ENCODE peak calls at places on chromosomes 1 and 21, in nine cellular contexts. One of them, this sample, is unnamed.
A peak's percentile ranks its signal among the peaks of the same experiment; 100 is the strongest.

GRCh38 chr1:10791117-10791951 is 5.1 kb downstream of the CASZ1 start:
- DNase-seq in Kasumi-1: no peak
- DNase-seq in NCI-H345: no peak
- DNase-seq in LHCN-M2: no peak
- DNase-seq in breast epithelium: no peak
- DNase-seq in lower lobe of right lung: no peak
- DNase-seq in stimulated activated CD8-positive, alpha-beta memory T cell treated with anti-CD3 and anti-CD28 coated beads, Interleukin-2, amount 100 ng/mL, for 1 hour: no peak
- DNase-seq in Ammon's horn: no peak
- DNase-seq in effector CD8-positive, alpha-beta T cell: no peak
- DNase-seq in this sample: no peak

GRCh38 chr1:67001682-67002425 is 52.1 kb downstream of the SLC35D1 start:
- DNase-seq in Kasumi-1: peak; percentile 12
- DNase-seq in NCI-H345: no peak
- DNase-seq in LHCN-M2: no peak
- DNase-seq in breast epithelium: no peak
- DNase-seq in lower lobe of right lung: no peak
- DNase-seq in stimulated activated CD8-positive, alpha-beta memory T cell treated with anti-CD3 and anti-CD28 coated beads, Interleukin-2, amount 100 ng/mL, for 1 hour: no peak
- DNase-seq in Ammon's horn: no peak
- DNase-seq in effector CD8-positive, alpha-beta T cell: no peak
- DNase-seq in this sample: no peak

GRCh38 chr21:42469272-42469671 is 26.8 kb downstream of the RSPH1 start:
- DNase-seq in Kasumi-1: no peak
- DNase-seq in NCI-H345: no peak
- DNase-seq in LHCN-M2: no peak
- DNase-seq in breast epithelium: no peak
- DNase-seq in lower lobe of right lung: no peak
- DNase-seq in stimulated activated CD8-positive, alpha-beta memory T cell treated with anti-CD3 and anti-CD28 coated beads, Interleukin-2, amount 100 ng/mL, for 1 hour: no peak
- DNase-seq in Ammon's horn: no peak
- DNase-seq in effector CD8-positive, alpha-beta T cell: no peak
- DNase-seq in this sample: no peak

GRCh38 chr1:87151500-87152421 is 176.9 kb upstream of the LMO4 start:
- DNase-seq in Kasumi-1: peak; percentile 51
- DNase-seq in NCI-H345: no peak
- DNase-seq in LHCN-M2: peak; percentile 39
- DNase-seq in breast epithelium: no peak
- DNase-seq in lower lobe of right lung: peak; percentile 75
- DNase-seq in stimulated activated CD8-positive, alpha-beta memory T cell treated with anti-CD3 and anti-CD28 coated beads, Interleukin-2, amount 100 ng/mL, for 1 hour: no peak
- DNase-seq in Ammon's horn: peak; percentile 64
- DNase-seq in effector CD8-positive, alpha-beta T cell: no peak
- DNase-seq in this sample: peak; percentile 80

GRCh38 chr1:200374569-200375312 is 35.1 kb downstream of the ZNF281 start:
- DNase-seq in Kasumi-1: no peak
- DNase-seq in NCI-H345: no peak
- DNase-seq in LHCN-M2: peak; percentile 34
- DNase-seq in breast epithelium: no peak
- DNase-seq in lower lobe of right lung: no peak
- DNase-seq in stimulated activated CD8-positive, alpha-beta memory T cell treated with anti-CD3 and anti-CD28 coated beads, Interleukin-2, amount 100 ng/mL, for 1 hour: no peak
- DNase-seq in Ammon's horn: no peak
- DNase-seq in effector CD8-positive, alpha-beta T cell: no peak
- DNase-seq in this sample: no peak

GRCh38 chr21:44432841-44433790 is 22.2 kb upstream of the LRRC3 start:
- DNase-seq in Kasumi-1: no peak
- DNase-seq in NCI-H345: no peak
- DNase-seq in LHCN-M2: no peak
- DNase-seq in breast epithelium: no peak
- DNase-seq in lower lobe of right lung: no peak
- DNase-seq in stimulated activated CD8-positive, alpha-beta memory T cell treated with anti-CD3 and anti-CD28 coated beads, Interleukin-2, amount 100 ng/mL, for 1 hour: no peak
- DNase-seq in Ammon's horn: no peak
- DNase-seq in effector CD8-positive, alpha-beta T cell: no peak
- DNase-seq in this sample: peak; percentile 62

GRCh38 chr1:245742891-245743290 is 588.1 kb downstream of the KIF26B start:
- DNase-seq in Kasumi-1: no peak
- DNase-seq in NCI-H345: no peak
- DNase-seq in LHCN-M2: peak; percentile 33
- DNase-seq in breast epithelium: no peak
- DNase-seq in lower lobe of right lung: no peak
- DNase-seq in stimulated activated CD8-positive, alpha-beta memory T cell treated with anti-CD3 and anti-CD28 coated beads, Interleukin-2, amount 100 ng/mL, for 1 hour: no peak
- DNase-seq in Ammon's horn: no peak
- DNase-seq in effector CD8-positive, alpha-beta T cell: no peak
- DNase-seq in this sample: no peak

GRCh38 chr1:33424610-33425009 is 6.3 kb downstream of the PHC2 start:
- DNase-seq in Kasumi-1: no peak
- DNase-seq in NCI-H345: no peak
- DNase-seq in LHCN-M2: peak; percentile 59
- DNase-seq in breast epithelium: no peak
- DNase-seq in lower lobe of right lung: no peak
- DNase-seq in stimulated activated CD8-positive, alpha-beta memory T cell treated with anti-CD3 and anti-CD28 coated beads, Interleukin-2, amount 100 ng/mL, for 1 hour: no peak
- DNase-seq in Ammon's horn: no peak
- DNase-seq in effector CD8-positive, alpha-beta T cell: no peak
- DNase-seq in this sample: no peak

GRCh38 chr1:41353744-41354143 is 7.5 kb upstream of the FOXO6 start:
- DNase-seq in Kasumi-1: no peak
- DNase-seq in NCI-H345: no peak
- DNase-seq in LHCN-M2: peak; percentile 71
- DNase-seq in breast epithelium: peak; percentile 63
- DNase-seq in lower lobe of right lung: no peak
- DNase-seq in stimulated activated CD8-positive, alpha-beta memory T cell treated with anti-CD3 and anti-CD28 coated beads, Interleukin-2, amount 100 ng/mL, for 1 hour: no peak
- DNase-seq in Ammon's horn: no peak
- DNase-seq in effector CD8-positive, alpha-beta T cell: no peak
- DNase-seq in this sample: no peak

GRCh38 chr1:30400436-30400975 is 322.9 kb downstream of the MATN1 start:
- DNase-seq in Kasumi-1: no peak
- DNase-seq in NCI-H345: no peak
- DNase-seq in LHCN-M2: no peak
- DNase-seq in breast epithelium: no peak
- DNase-seq in lower lobe of right lung: no peak
- DNase-seq in stimulated activated CD8-positive, alpha-beta memory T cell treated with anti-CD3 and anti-CD28 coated beads, Interleukin-2, amount 100 ng/mL, for 1 hour: no peak
- DNase-seq in Ammon's horn: no peak
- DNase-seq in effector CD8-positive, alpha-beta T cell: no peak
- DNase-seq in this sample: peak; percentile 6

GRCh38 chr1:161076410-161076809 is 6.7 kb upstream of the ARHGAP30 start:
- DNase-seq in Kasumi-1: no peak
- DNase-seq in NCI-H345: no peak
- DNase-seq in LHCN-M2: no peak
- DNase-seq in breast epithelium: no peak
- DNase-seq in lower lobe of right lung: no peak
- DNase-seq in stimulated activated CD8-positive, alpha-beta memory T cell treated with anti-CD3 and anti-CD28 coated beads, Interleukin-2, amount 100 ng/mL, for 1 hour: no peak
- DNase-seq in Ammon's horn: no peak
- DNase-seq in effector CD8-positive, alpha-beta T cell: no peak
- DNase-seq in this sample: no peak

GRCh38 chr1:19353596-19353995 is 41.5 kb downstream of the SLC66A1 start:
- DNase-seq in Kasumi-1: no peak
- DNase-seq in NCI-H345: peak; percentile 96
- DNase-seq in LHCN-M2: no peak
- DNase-seq in breast epithelium: no peak
- DNase-seq in lower lobe of right lung: no peak
- DNase-seq in stimulated activated CD8-positive, alpha-beta memory T cell treated with anti-CD3 and anti-CD28 coated beads, Interleukin-2, amount 100 ng/mL, for 1 hour: no peak
- DNase-seq in Ammon's horn: no peak
- DNase-seq in effector CD8-positive, alpha-beta T cell: no peak
- DNase-seq in this sample: no peak

GRCh38 chr1:17833661-17834501 is 78.7 kb downstream of the ACTL8 start:
- DNase-seq in Kasumi-1: no peak
- DNase-seq in NCI-H345: peak; percentile 27
- DNase-seq in LHCN-M2: no peak
- DNase-seq in breast epithelium: no peak
- DNase-seq in lower lobe of right lung: no peak
- DNase-seq in stimulated activated CD8-positive, alpha-beta memory T cell treated with anti-CD3 and anti-CD28 coated beads, Interleukin-2, amount 100 ng/mL, for 1 hour: no peak
- DNase-seq in Ammon's horn: no peak
- DNase-seq in effector CD8-positive, alpha-beta T cell: no peak
- DNase-seq in this sample: no peak

GRCh38 chr1:17419626-17420328 is 19.7 kb downstream of the RCC2 start:
- DNase-seq in Kasumi-1: peak; percentile 39
- DNase-seq in NCI-H345: peak; percentile 9
- DNase-seq in LHCN-M2: peak; percentile 25
- DNase-seq in breast epithelium: no peak
- DNase-seq in lower lobe of right lung: peak; percentile 79
- DNase-seq in stimulated activated CD8-positive, alpha-beta memory T cell treated with anti-CD3 and anti-CD28 coated beads, Interleukin-2, amount 100 ng/mL, for 1 hour: peak; percentile 45
- DNase-seq in Ammon's horn: peak; percentile 70
- DNase-seq in effector CD8-positive, alpha-beta T cell: peak; percentile 57
- DNase-seq in this sample: peak; percentile 94

GRCh38 chr1:76841460-76841859 is 25.8 kb upstream of the ST6GALNAC5 start:
- DNase-seq in Kasumi-1: no peak
- DNase-seq in NCI-H345: no peak
- DNase-seq in LHCN-M2: no peak
- DNase-seq in breast epithelium: no peak
- DNase-seq in lower lobe of right lung: no peak
- DNase-seq in stimulated activated CD8-positive, alpha-beta memory T cell treated with anti-CD3 and anti-CD28 coated beads, Interleukin-2, amount 100 ng/mL, for 1 hour: no peak
- DNase-seq in Ammon's horn: no peak
- DNase-seq in effector CD8-positive, alpha-beta T cell: no peak
- DNase-seq in this sample: no peak

GRCh38 chr1:221598122-221598521 is 143.8 kb downstream of the DUSP10 start:
- DNase-seq in Kasumi-1: no peak
- DNase-seq in NCI-H345: no peak
- DNase-seq in LHCN-M2: no peak
- DNase-seq in breast epithelium: no peak
- DNase-seq in lower lobe of right lung: no peak
- DNase-seq in stimulated activated CD8-positive, alpha-beta memory T cell treated with anti-CD3 and anti-CD28 coated beads, Interleukin-2, amount 100 ng/mL, for 1 hour: no peak
- DNase-seq in Ammon's horn: peak; percentile 80
- DNase-seq in effector CD8-positive, alpha-beta T cell: no peak
- DNase-seq in this sample: no peak

GRCh38 chr1:194102607-194103006 is 916.2 kb upstream of the B3GALT2 start:
- DNase-seq in Kasumi-1: peak; percentile 27
- DNase-seq in NCI-H345: no peak
- DNase-seq in LHCN-M2: peak; percentile 5
- DNase-seq in breast epithelium: no peak
- DNase-seq in lower lobe of right lung: no peak
- DNase-seq in stimulated activated CD8-positive, alpha-beta memory T cell treated with anti-CD3 and anti-CD28 coated beads, Interleukin-2, amount 100 ng/mL, for 1 hour: no peak
- DNase-seq in Ammon's horn: no peak
- DNase-seq in effector CD8-positive, alpha-beta T cell: no peak
- DNase-seq in this sample: no peak

GRCh38 chr1:46411601-46412341 is 17.7 kb downstream of the FAAH start:
- DNase-seq in Kasumi-1: no peak
- DNase-seq in NCI-H345: no peak
- DNase-seq in LHCN-M2: no peak
- DNase-seq in breast epithelium: no peak
- DNase-seq in lower lobe of right lung: no peak
- DNase-seq in stimulated activated CD8-positive, alpha-beta memory T cell treated with anti-CD3 and anti-CD28 coated beads, Interleukin-2, amount 100 ng/mL, for 1 hour: no peak
- DNase-seq in Ammon's horn: no peak
- DNase-seq in effector CD8-positive, alpha-beta T cell: no peak
- DNase-seq in this sample: no peak

GRCh38 chr21:28554660-28555475 is 437.8 kb downstream of the LTN1 start:
- DNase-seq in Kasumi-1: no peak
- DNase-seq in NCI-H345: no peak
- DNase-seq in LHCN-M2: peak; percentile 24
- DNase-seq in breast epithelium: no peak
- DNase-seq in lower lobe of right lung: no peak
- DNase-seq in stimulated activated CD8-positive, alpha-beta memory T cell treated with anti-CD3 and anti-CD28 coated beads, Interleukin-2, amount 100 ng/mL, for 1 hour: no peak
- DNase-seq in Ammon's horn: no peak
- DNase-seq in effector CD8-positive, alpha-beta T cell: no peak
- DNase-seq in this sample: no peak

GRCh38 chr1:39158330-39159086 is 46.0 kb upstream of the MACF1 start:
- DNase-seq in Kasumi-1: no peak
- DNase-seq in NCI-H345: peak; percentile 11
- DNase-seq in LHCN-M2: peak; percentile 89
- DNase-seq in breast epithelium: peak; percentile 49
- DNase-seq in lower lobe of right lung: peak; percentile 56
- DNase-seq in stimulated activated CD8-positive, alpha-beta memory T cell treated with anti-CD3 and anti-CD28 coated beads, Interleukin-2, amount 100 ng/mL, for 1 hour: no peak
- DNase-seq in Ammon's horn: peak; percentile 33
- DNase-seq in effector CD8-positive, alpha-beta T cell: no peak
- DNase-seq in this sample: peak; percentile 57

GRCh38 chr21:28963831-28964230 is 28.8 kb downstream of the LTN1 start:
- DNase-seq in Kasumi-1: no peak
- DNase-seq in NCI-H345: no peak
- DNase-seq in LHCN-M2: no peak
- DNase-seq in breast epithelium: no peak
- DNase-seq in lower lobe of right lung: no peak
- DNase-seq in stimulated activated CD8-positive, alpha-beta memory T cell treated with anti-CD3 and anti-CD28 coated beads, Interleukin-2, amount 100 ng/mL, for 1 hour: no peak
- DNase-seq in Ammon's horn: no peak
- DNase-seq in effector CD8-positive, alpha-beta T cell: no peak
- DNase-seq in this sample: no peak

GRCh38 chr1:230359992-230360391 is 66.1 kb downstream of the PGBD5 start:
- DNase-seq in Kasumi-1: no peak
- DNase-seq in NCI-H345: no peak
- DNase-seq in LHCN-M2: peak; percentile 6
- DNase-seq in breast epithelium: no peak
- DNase-seq in lower lobe of right lung: no peak
- DNase-seq in stimulated activated CD8-positive, alpha-beta memory T cell treated with anti-CD3 and anti-CD28 coated beads, Interleukin-2, amount 100 ng/mL, for 1 hour: no peak
- DNase-seq in Ammon's horn: no peak
- DNase-seq in effector CD8-positive, alpha-beta T cell: no peak
- DNase-seq in this sample: no peak

GRCh38 chr21:14879458-14879857 is 185.3 kb downstream of the NRIP1 start:
- DNase-seq in Kasumi-1: peak; percentile 5
- DNase-seq in NCI-H345: no peak
- DNase-seq in LHCN-M2: no peak
- DNase-seq in breast epithelium: no peak
- DNase-seq in lower lobe of right lung: no peak
- DNase-seq in stimulated activated CD8-positive, alpha-beta memory T cell treated with anti-CD3 and anti-CD28 coated beads, Interleukin-2, amount 100 ng/mL, for 1 hour: no peak
- DNase-seq in Ammon's horn: no peak
- DNase-seq in effector CD8-positive, alpha-beta T cell: no peak
- DNase-seq in this sample: no peak

GRCh38 chr1:47934243-47934805 is 62.9 kb downstream of the TRABD2B start:
- DNase-seq in Kasumi-1: no peak
- DNase-seq in NCI-H345: no peak
- DNase-seq in LHCN-M2: no peak
- DNase-seq in breast epithelium: peak; percentile 35
- DNase-seq in lower lobe of right lung: no peak
- DNase-seq in stimulated activated CD8-positive, alpha-beta memory T cell treated with anti-CD3 and anti-CD28 coated beads, Interleukin-2, amount 100 ng/mL, for 1 hour: no peak
- DNase-seq in Ammon's horn: no peak
- DNase-seq in effector CD8-positive, alpha-beta T cell: no peak
- DNase-seq in this sample: peak; percentile 68

GRCh38 chr1:219931033-219931432 is 2.7 kb upstream of the SLC30A10 start:
- DNase-seq in Kasumi-1: no peak
- DNase-seq in NCI-H345: no peak
- DNase-seq in LHCN-M2: no peak
- DNase-seq in breast epithelium: no peak
- DNase-seq in lower lobe of right lung: no peak
- DNase-seq in stimulated activated CD8-positive, alpha-beta memory T cell treated with anti-CD3 and anti-CD28 coated beads, Interleukin-2, amount 100 ng/mL, for 1 hour: no peak
- DNase-seq in Ammon's horn: no peak
- DNase-seq in effector CD8-positive, alpha-beta T cell: no peak
- DNase-seq in this sample: no peak

This sample was measured in left lung.